ENCODE peak calls at places on chromosomes 3 and 15, in four cellular contexts. W is activated T-cell treated with anti-CD3 and anti-CD28 coated beads, Interleukin-2, amount 50 U/mL, for 72 hours; R is immature natural killer cell; X is T follicular helper cell. I is an unnamed sample.

GRCh38 chr15:91040851-91041250 is 18.5 kb upstream of the VPS33B start:
- DNase-seq in W (no peak), R (no peak), X (no peak), I (no peak)

GRCh38 chr3:71421820-71422566 is 161.5 kb downstream of the FOXP1 start:
- DNase-seq in R (peak), X (no peak), W (peak), I (no peak)

GRCh38 chr3:152328841-152329240 is 60.1 kb downstream of the MBNL1 start:
- DNase-seq in R (no peak), W (no peak), X (no peak), I (peak)

GRCh38 chr3:48155122-48155521 is 33.1 kb downstream of the CDC25A start:
- DNase-seq in W (no peak), X (no peak), R (no peak), I (no peak)

GRCh38 chr15:65418596-65418995 is 4.2 kb downstream of the IGDCC4 start:
- DNase-seq in W (no peak), R (no peak), X (no peak), I (no peak)

GRCh38 chr3:16463119-16463518 is 50.4 kb downstream of the RFTN1 start:
- DNase-seq in R (no peak), W (no peak), X (no peak), I (no peak)

GRCh38 chr15:57356636-57357035 is 19.7 kb upstream of the CGNL1 start:
- DNase-seq in R (no peak), W (no peak), X (no peak), I (no peak)

GRCh38 chr3:104032283-104032682 is 1334.4 kb upstream of the ALCAM start:
- DNase-seq in X (no peak), R (no peak), W (no peak), I (no peak)

GRCh38 chr3:66397745-66398144 is 103.1 kb downstream of the LRIG1 start:
- DNase-seq in X (no peak), W (no peak), R (no peak), I (no peak)

GRCh38 chr3:385151-385550 is 188.6 kb downstream of the CHL1 start:
- DNase-seq in W (no peak), X (no peak), R (no peak), I (no peak)

GRCh38 chr3:177106184-177106583 is 91.1 kb downstream of the TBL1XR1 start:
- DNase-seq in X (no peak), W (no peak), R (no peak), I (no peak)

I was measured in dermis microvascular lymphatic vessel endothelial cell.